ENCODE peak calls at places on chromosome 20, in four cellular contexts. S is ovary, B is GM06990, A is foreskin fibroblast. L is an unnamed sample.

GRCh38 chr20:20368414-20369352 is 779 bp downstream of the INSM1 start:
- DNase-seq in A (peak; percentile 30), S (no peak), B (peak; percentile 50), L (no peak)

GRCh38 chr20:16518068-16518783 is 55.0 kb downstream of the KIF16B start:
- DNase-seq in S (no peak), B (no peak), A (peak; percentile 61), L (peak; percentile 62)

GRCh38 chr20:50678213-50678898 is 13.0 kb downstream of the RIPOR3 start:
- DNase-seq in S (peak; percentile 44), A (no peak), B (no peak), L (peak; percentile 75)

GRCh38 chr20:12984863-12985262 is 23.9 kb upstream of the SPTLC3 start:
- DNase-seq in S (no peak), A (no peak), B (no peak), L (no peak)

GRCh38 chr20:48769111-48769879 is 58.5 kb downstream of the PREX1 start:
- DNase-seq in S (no peak), A (no peak), B (peak; percentile 51), L (peak; percentile 31)

GRCh38 chr20:58177799-58178198 is 50.7 kb downstream of the ANKRD60 start:
- DNase-seq in S (no peak), A (no peak), B (no peak), L (no peak)

GRCh38 chr20:48845000-48845399 is 17.2 kb upstream of the PREX1 start:
- DNase-seq in A (peak; percentile 32), S (no peak), B (no peak), L (peak; percentile 71)

GRCh38 chr20:15482525-15482924 is 1090.7 kb downstream of the KIF16B start:
- DNase-seq in A (no peak), S (no peak), B (no peak), L (no peak)

GRCh38 chr20:47985092-47985850 is 200.0 kb upstream of the SULF2 start:
- DNase-seq in B (no peak), A (no peak), S (no peak), L (peak; percentile 62)

GRCh38 chr20:31833130-31833930 is 12.1 kb downstream of the FOXS1 start:
- DNase-seq in S (peak; percentile 62), A (peak; percentile 47), B (peak; percentile 42), L (peak; percentile 56)

GRCh38 chr20:9817654-9818053 is 21.2 kb downstream of the PAK5 start:
- DNase-seq in S (no peak), A (no peak), B (no peak), L (no peak)

GRCh38 chr20:49983848-49984408 is 1.1 kb downstream of the SNAI1 start:
- DNase-seq in B (no peak), S (peak; percentile 64), A (peak; percentile 75), L (peak; percentile 68)

GRCh38 chr20:49811825-49812462 is 684 bp upstream of the SLC9A8 start:
- DNase-seq in S (peak; percentile 33), B (no peak), A (peak; percentile 72), L (peak; percentile 60)

GRCh38 chr20:23257106-23257761 is 93.4 kb upstream of the NXT1 start:
- DNase-seq in A (peak; percentile 15), S (no peak), B (no peak), L (peak; percentile 39)

GRCh38 chr20:13649548-13649947 is 10.8 kb upstream of the TASP1 start:
- DNase-seq in B (no peak), A (peak; percentile 79), S (peak; percentile 64), L (no peak)

GRCh38 chr20:21323640-21324039 is 20.5 kb downstream of the XRN2 start:
- DNase-seq in A (peak; percentile 85), S (no peak), B (no peak), L (peak; percentile 84)

GRCh38 chr20:31705598-31706597 is 16.8 kb downstream of the BCL2L1 start:
- DNase-seq in B (no peak), A (no peak), S (no peak), L (no peak)

GRCh38 chr20:45905505-45906079 is 6.4 kb downstream of the PLTP start:
- DNase-seq in S (no peak), B (no peak), A (peak; percentile 67), L (peak; percentile 89)

GRCh38 chr20:46129955-46130481 is 11.9 kb downstream of the CD40 start:
- DNase-seq in B (peak; percentile 40), A (no peak), S (no peak), L (no peak)

GRCh38 chr20:50321797-50322480 is 131.3 kb downstream of the CEBPB start:
- DNase-seq in A (no peak), S (peak; percentile 62), B (no peak), L (peak; percentile 85)

GRCh38 chr20:57049298-57049697 is 217.1 kb downstream of the BMP7 start:
- DNase-seq in S (no peak), A (no peak), B (no peak), L (no peak)

GRCh38 chr20:40897177-40897700 is 131.4 kb upstream of the TOP1 start:
- DNase-seq in B (no peak), S (no peak), A (peak; percentile 90), L (peak; percentile 7)

GRCh38 chr20:36956674-36957073 is 5.2 kb upstream of the SAMHD1 start:
- DNase-seq in S (no peak), B (no peak), A (no peak), L (no peak)

GRCh38 chr20:57251949-57252348 is 14.5 kb downstream of the BMP7 start:
- DNase-seq in B (no peak), A (no peak), S (no peak), L (no peak)

GRCh38 chr20:10646886-10647420 is 26.8 kb downstream of the JAG1 start:
- DNase-seq in A (no peak), S (no peak), B (no peak), L (no peak)

GRCh38 chr20:6178537-6178936 is 55.7 kb upstream of the FERMT1 start:
- DNase-seq in B (no peak), S (no peak), A (peak; percentile 54), L (peak; percentile 72)

GRCh38 chr20:43658068-43658722 is 8.7 kb upstream of the MYBL2 start:
- DNase-seq in S (no peak), B (no peak), A (peak; percentile 15), L (no peak)

L was measured in cardiac fibroblast.